ENCODE peak calls at places on chromosomes 1 and 21, in five cellular contexts. K is A549, T is SK-N-SH, L is GM12878, H is WTC11. Q is an unnamed sample.

GRCh38 chr1:37561096-37561793 is 4.5 kb downstream of the DNALI1 start:
- DNase-seq in K (no peak), T (no peak), L (no peak), H (no peak), Q (no peak)

GRCh38 chr1:180614746-180615145 is 17.1 kb upstream of the XPR1 start:
- DNase-seq in K (no peak), T (no peak), L (no peak), H (no peak), Q (no peak)

GRCh38 chr1:209326096-209326495 is 257.4 kb upstream of the CAMK1G start:
- DNase-seq in K (no peak), T (no peak), L (no peak), H (no peak), Q (no peak)

GRCh38 chr1:84505167-84506001 is 802 bp upstream of the SPATA1 start:
- DNase-seq in K (peak; percentile 6), T (peak; percentile 87), L (no peak), H (no peak), Q (peak; percentile 77)

GRCh38 chr1:188689542-188689941 is 1788.1 kb downstream of the BRINP3 start:
- DNase-seq in K (no peak), T (no peak), L (no peak), H (no peak), Q (no peak)

GRCh38 chr21:42496839-42497202 is 797 bp upstream of the RSPH1 start:
- DNase-seq in K (no peak), T (peak; percentile 46), L (no peak), H (peak; percentile 34), Q (no peak)

GRCh38 chr1:7941437-7941793 is 776 bp upstream of the TNFRSF9 start:
- DNase-seq in K (no peak), T (no peak), L (no peak), H (no peak), Q (no peak)

GRCh38 chr1:65793359-65793732 is 651 bp downstream of the PDE4B start:
- DNase-seq in K (no peak), T (peak; percentile 41), L (no peak), H (peak; percentile 27), Q (no peak)

GRCh38 chr1:163069142-163069541 is at the start of gene RGS4:
- DNase-seq in K (no peak), T (peak; percentile 73), L (no peak), H (peak; percentile 72), Q (peak; percentile 94)

GRCh38 chr1:193533883-193534282 is 347.5 kb upstream of the B3GALT2 start:
- DNase-seq in K (no peak), T (no peak), L (no peak), H (no peak), Q (no peak)

GRCh38 chr1:182169203-182169602 is 107.7 kb upstream of the ZNF648 start:
- DNase-seq in K (no peak), T (no peak), L (no peak), H (no peak), Q (no peak)

GRCh38 chr1:8312235-8313218 is 5.4 kb upstream of the SLC45A1 start:
- DNase-seq in K (no peak), T (no peak), L (no peak), H (no peak), Q (no peak)

GRCh38 chr1:39508857-39509305 is 17.4 kb downstream of the BMP8A start:
- DNase-seq in K (no peak), T (peak; percentile 54), L (no peak), H (no peak), Q (no peak)

GRCh38 chr1:51568231-51568935 is 48.5 kb upstream of the OSBPL9 start:
- DNase-seq in K (no peak), T (no peak), L (no peak), H (no peak), Q (no peak)

GRCh38 chr1:109756848-109757521 is 6.7 kb downstream of the EPS8L3 start:
- DNase-seq in K (no peak), T (no peak), L (no peak), H (no peak), Q (no peak)

GRCh38 chr1:91165033-91165654 is 143.3 kb upstream of the ZNF644 start:
- DNase-seq in K (peak; percentile 60), T (peak; percentile 74), L (peak; percentile 11), H (peak; percentile 95), Q (peak; percentile 52)

GRCh38 chr1:54289939-54290233 is 89.9 kb downstream of the MRPL37 start:
- DNase-seq in K (no peak), T (no peak), L (no peak), H (no peak), Q (no peak)

GRCh38 chr1:187956975-187957374 is 1128.2 kb downstream of the PLA2G4A start:
- DNase-seq in K (no peak), T (no peak), L (no peak), H (no peak), Q (no peak)

GRCh38 chr1:20481158-20481617 is 4.8 kb downstream of the CAMK2N1 start:
- DNase-seq in K (no peak), T (no peak), L (no peak), H (no peak), Q (no peak)

GRCh38 chr1:1033731-1034437 is 14.0 kb downstream of the AGRN start:
- DNase-seq in K (no peak), T (peak; percentile 72), L (no peak), H (peak; percentile 59), Q (no peak)

DNA sequence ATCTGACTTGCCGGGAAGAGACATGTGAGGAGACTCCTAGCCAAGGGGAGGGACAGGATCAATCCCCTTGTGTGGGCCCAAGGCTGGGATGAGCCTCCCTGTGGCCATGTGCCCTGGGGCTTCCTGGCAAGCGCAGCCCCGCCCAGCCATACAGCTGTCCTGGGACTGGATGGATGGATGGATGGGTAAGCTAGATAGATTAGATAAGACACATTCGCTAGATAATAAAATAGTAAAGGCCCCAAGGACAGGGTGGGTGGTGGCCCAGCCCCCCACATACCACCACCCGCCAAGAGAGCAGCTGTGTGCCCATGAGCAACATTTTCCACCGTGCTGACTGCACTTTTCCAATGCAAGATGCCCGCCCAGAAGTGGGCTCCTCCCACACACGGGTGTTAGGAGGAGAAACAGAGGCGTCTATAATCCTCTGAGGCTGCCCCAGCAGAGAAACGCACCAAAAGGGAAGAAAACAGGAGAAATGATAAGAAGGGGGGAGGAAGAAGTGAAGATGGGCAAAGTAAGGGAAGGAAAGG is 25.1 kb downstream of the ZBTB17 start:
- DNase-seq in K (no peak), T (no peak), L (no peak), H (no peak), Q (peak; percentile 76)
- TF ChIP-seq MAX in K (no peak), T (no peak), L (no peak), H (no peak), Q (no peak)

GRCh38 chr1:16978139-16978538 is 2.3 kb downstream of the MFAP2 start:
- DNase-seq in K (no peak), T (no peak), L (no peak), H (no peak), Q (no peak)

GRCh38 chr1:16978589-16979474 is 1.6 kb downstream of the MFAP2 start:
- DNase-seq in K (no peak), T (peak; percentile 96), L (no peak), H (no peak), Q (peak; percentile 61)

GRCh38 chr1:16981269-16981849 is 939 bp upstream of the MFAP2 start:
- DNase-seq in K (no peak), T (no peak), L (no peak), H (no peak), Q (no peak)

GRCh38 chr1:16980473-16981268 is at the start of gene MFAP2:
- DNase-seq in K (no peak), T (peak; percentile 89), L (no peak), H (peak; percentile 66), Q (no peak)

DNA sequence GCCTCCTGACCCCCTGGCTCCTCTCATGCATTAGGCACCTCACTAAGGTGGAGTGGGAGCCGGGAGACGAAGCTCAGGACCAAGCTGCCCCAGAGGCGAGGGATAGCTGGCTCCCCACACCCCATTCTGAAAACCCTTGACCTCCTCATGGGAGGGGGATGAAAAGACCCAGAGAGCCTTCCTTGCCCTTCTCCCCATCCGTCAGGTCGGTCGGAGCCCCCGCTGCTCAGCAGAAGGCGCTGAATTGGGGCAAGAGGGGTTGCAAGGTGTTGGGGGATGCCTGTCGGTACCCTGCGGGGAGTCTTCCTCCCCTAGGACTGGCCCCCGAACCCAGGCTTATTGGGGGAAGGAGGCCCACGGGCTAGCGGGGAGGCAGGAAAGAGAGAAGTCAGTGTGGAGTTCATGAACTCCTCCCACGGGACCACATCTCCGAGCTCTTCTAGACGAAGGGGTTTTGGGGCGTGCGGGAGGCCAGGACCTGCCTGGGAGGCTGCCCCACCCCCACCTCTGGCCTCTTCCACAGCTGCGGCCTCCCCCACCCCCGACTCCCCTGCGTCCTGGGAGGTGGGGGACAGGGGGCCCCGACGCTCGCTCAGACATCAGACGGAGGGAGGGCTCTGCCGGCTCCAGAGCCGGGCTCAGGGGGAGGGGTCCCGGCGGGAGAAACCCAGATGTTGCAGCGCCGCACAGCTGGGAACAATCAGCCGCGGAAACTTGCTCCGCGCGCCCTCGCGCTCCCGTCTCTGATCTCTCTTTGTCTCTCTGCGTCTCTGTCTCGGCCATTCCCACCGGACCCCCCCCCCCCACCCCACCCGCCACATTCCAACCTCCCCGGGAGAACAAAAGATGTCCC is 719 bp downstream of the MFAP2 start:
- DNase-seq in K (no peak), T (peak; percentile 87), L (no peak), H (peak; percentile 59), Q (no peak)
- TF ChIP-seq MAX in K (no peak), T (no peak), L (no peak), H (no peak), Q (no peak)

GRCh38 chr1:245946905-245947304 is 560.2 kb downstream of the SMYD3 start:
- DNase-seq in K (no peak), T (no peak), L (no peak), H (no peak), Q (no peak)
- TF ChIP-seq MAX in K (no peak), T (no peak), L (no peak), H (no peak), Q (no peak)

GRCh38 chr1:243273945-243274344 is 18.1 kb downstream of the SDCCAG8 start:
- DNase-seq in K (no peak), T (no peak), L (no peak), H (no peak), Q (no peak)
- TF ChIP-seq MAX in K (no peak), T (no peak), L (no peak), H (no peak), Q (no peak)

GRCh38 chr1:42937141-42937696 is 21.4 kb downstream of the SLC2A1 start:
- DNase-seq in K (no peak), T (no peak), L (no peak), H (no peak), Q (no peak)
- TF ChIP-seq MAX in K (peak; percentile 46), T (no peak), L (no peak), H (no peak), Q (no peak)

GRCh38 chr1:161185282-161185682 is 8.0 kb upstream of the B4GALT3 start:
- DNase-seq in K (no peak), T (peak; percentile 45), L (peak; percentile 98), H (no peak), Q (peak; percentile 99)
- TF ChIP-seq MAX in K (no peak), T (no peak), L (no peak), H (no peak), Q (peak; percentile 81)

GRCh38 chr1:27525296-27526271 is 35.6 kb upstream of the WASF2 start:
- DNase-seq in K (no peak), T (no peak), L (peak; percentile 53), H (peak; percentile 79), Q (no peak)
- TF ChIP-seq MAX in K (no peak), T (no peak), L (peak; percentile 25), H (peak; percentile 49), Q (no peak)